ENCODE peak calls at places on chromosomes 2 and 18, in four cellular contexts. E is breast epithelium, Z is HepG2, W is heart right ventricle. P is an unnamed sample.

GRCh38 chr2:182366625-182367024 is 60.2 kb downstream of the PDE1A start:
- DNase-seq in W (no peak), Z (no peak), E (no peak), P (no peak)

GRCh38 chr18:60873708-60874107 is 459.5 kb upstream of the CDH20 start:
- DNase-seq in E (no peak), W (no peak), Z (no peak), P (no peak)

GRCh38 chr2:41923156-41923786 is 124.5 kb upstream of the PKDCC start:
- DNase-seq in Z (no peak), E (no peak), W (no peak), P (no peak)

GRCh38 chr2:128448331-128449225 is 129.9 kb upstream of the HS6ST1 start:
- DNase-seq in W (no peak), E (no peak), Z (no peak), P (no peak)

GRCh38 chr2:132816234-132816633 is 146.2 kb upstream of the LYPD1 start:
- DNase-seq in Z (no peak), W (no peak), E (no peak), P (peak; percentile 4)

GRCh38 chr18:24731981-24732380 is 271.5 kb downstream of the HRH4 start:
- DNase-seq in W (no peak), Z (no peak), E (no peak), P (no peak)

GRCh38 chr18:22637787-22638186 is 220.1 kb upstream of the CTAGE1 start:
- DNase-seq in Z (peak; percentile 42), W (no peak), E (no peak), P (no peak)

GRCh38 chr2:86372641-86373502 is 35.4 kb upstream of the REEP1 start:
- DNase-seq in Z (peak; percentile 63), W (no peak), E (no peak), P (peak; percentile 64)

GRCh38 chr18:36676629-36677028 is 152.2 kb downstream of the TPGS2 start:
- DNase-seq in W (no peak), E (no peak), Z (no peak), P (no peak)

GRCh38 chr2:143219266-143219665 is 90.0 kb downstream of the ARHGAP15 start:
- DNase-seq in E (no peak), W (no peak), Z (no peak), P (no peak)

GRCh38 chr2:235770909-235771820 is 277.3 kb downstream of the AGAP1 start:
- DNase-seq in Z (no peak), E (no peak), W (no peak), P (no peak)

GRCh38 chr18:78192044-78192443 is 787.6 kb upstream of the SALL3 start:
- DNase-seq in E (no peak), W (no peak), Z (no peak), P (peak; percentile 38)

GRCh38 chr2:215794829-215795546 is 218.4 kb downstream of the MREG start:
- DNase-seq in W (no peak), Z (peak; percentile 72), E (no peak), P (peak; percentile 40)

DNA sequence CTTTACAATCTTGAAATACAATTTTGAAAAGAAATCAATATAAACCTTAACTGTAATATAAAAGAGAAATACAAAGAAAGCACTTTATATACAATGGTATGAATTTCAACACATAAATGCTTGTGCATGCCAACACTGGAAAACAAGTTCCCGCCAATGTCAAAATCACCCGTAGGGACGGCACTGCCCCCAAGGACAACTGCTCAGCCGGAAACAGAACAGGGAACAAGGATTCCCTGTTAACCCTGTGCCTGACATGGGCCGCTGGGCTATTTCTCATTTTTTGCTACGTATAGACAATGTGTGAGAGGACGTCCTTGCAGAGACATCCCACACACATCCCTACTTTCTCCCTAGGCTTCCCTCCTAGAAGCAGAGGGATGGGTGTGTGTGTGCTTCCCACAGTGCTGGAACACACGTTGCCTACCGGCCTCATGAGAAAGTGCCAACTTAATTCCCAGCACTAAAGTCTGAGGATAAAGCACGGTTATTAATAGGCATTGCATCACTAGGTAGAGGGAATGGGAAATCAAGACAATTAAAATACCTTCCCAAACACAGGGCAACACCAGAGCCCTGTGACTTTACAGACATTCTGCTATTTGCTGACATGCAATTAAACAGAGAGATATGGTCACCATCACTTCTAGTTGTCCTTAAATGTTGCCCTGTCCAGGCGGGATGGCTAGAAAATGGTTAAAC is 14.4 kb downstream of the AFG3L2 start:
- DNase-seq in W (no peak), E (no peak), Z (no peak), P (no peak)
- H3K36me3 ChIP-seq in W (no peaks in the 10 kb centered on the region), E (peaks cover 9% of the 10 kb centered on the region), Z (peaks cover 87% of the 10 kb centered on the region), P (peaks cover 32% of the 10 kb centered on the region)

GRCh38 chr2:218010838-218011616 is 8.2 kb upstream of the TNS1 start:
- DNase-seq in E (no peak), Z (no peak), W (no peak), P (peak; percentile 88)
- H3K4me3 ChIP-seq in E (no peak overlapping the region), Z (no peak overlapping the region), W (peak overlapping the region; percentile 40), P (peak overlapping the region; percentile 61)

GRCh38 chr2:232633413-232634318 is at the start of gene EFHD1:
- DNase-seq in E (peak; percentile 60), W (peak; percentile 81), Z (no peak), P (peak; percentile 95)
- H3K27me3 ChIP-seq in E (no peaks in the 10 kb centered on the region), W (peaks cover 33% of the 10 kb centered on the region), Z (peaks cover 53% of the 10 kb centered on the region), P (peaks cover 41% of the 10 kb centered on the region)

GRCh38 chr2:65098741-65099140 is 31.2 kb downstream of the RAB1A start:
- DNase-seq in Z (no peak), W (no peak), E (no peak), P (no peak)

GRCh38 chr2:65096948-65097347 is 33.0 kb downstream of the RAB1A start:
- DNase-seq in E (no peak), Z (no peak), W (no peak), P (no peak)

GRCh38 chr2:65092791-65093190 is 36.6 kb downstream of the CEP68 start:
- DNase-seq in Z (no peak), E (no peak), W (no peak), P (no peak)

GRCh38 chr2:65097844-65098243 is 32.1 kb downstream of the RAB1A start:
- DNase-seq in E (no peak), Z (no peak), W (no peak), P (no peak)

GRCh38 chr2:65093211-65093610 is 36.7 kb downstream of the RAB1A start:
- DNase-seq in E (no peak), Z (no peak), W (no peak), P (no peak)
- H3K36me3 ChIP-seq in E (no peaks in the 10 kb centered on the region), Z (peaks cover 87% of the 10 kb centered on the region), W (peaks cover 4% of the 10 kb centered on the region), P (peaks cover 5% of the 10 kb centered on the region)

GRCh38 chr2:111058264-111058663 is 62.5 kb upstream of the BCL2L11 start:
- DNase-seq in W (no peak), Z (no peak), E (no peak), P (no peak)
- H3K4me3 ChIP-seq in W (no peak overlapping the region), Z (no peak overlapping the region), E (no peak overlapping the region), P (no peak overlapping the region)

DNA sequence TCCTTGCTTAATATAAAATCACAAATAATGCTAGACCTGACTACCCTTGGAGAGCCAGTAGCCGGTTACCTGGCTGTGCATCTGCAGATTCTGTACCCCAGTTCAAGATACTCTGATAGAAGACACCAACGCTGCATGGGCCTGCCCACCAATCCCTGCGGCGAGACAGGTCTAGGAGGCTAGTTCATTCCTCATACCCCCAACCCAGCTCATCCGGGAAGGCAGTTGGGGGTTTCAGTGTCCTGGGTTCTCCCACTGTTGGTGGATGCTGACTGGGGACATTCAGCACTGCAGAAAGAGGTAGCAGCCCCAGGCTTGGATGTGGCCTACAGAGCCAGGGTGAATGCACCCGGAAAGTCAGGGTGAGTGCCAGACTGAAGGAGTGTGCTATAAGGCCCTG is 29.7 kb upstream of the ATP6V1B1 start:
- DNase-seq in W (no peak), Z (no peak), E (no peak), P (no peak)
- H3K27me3 ChIP-seq in W (peaks cover 99% of the 10 kb centered on the region), Z (no peaks in the 10 kb centered on the region), E (peaks cover 13% of the 10 kb centered on the region), P (peaks cover 99% of the 10 kb centered on the region)

DNA sequence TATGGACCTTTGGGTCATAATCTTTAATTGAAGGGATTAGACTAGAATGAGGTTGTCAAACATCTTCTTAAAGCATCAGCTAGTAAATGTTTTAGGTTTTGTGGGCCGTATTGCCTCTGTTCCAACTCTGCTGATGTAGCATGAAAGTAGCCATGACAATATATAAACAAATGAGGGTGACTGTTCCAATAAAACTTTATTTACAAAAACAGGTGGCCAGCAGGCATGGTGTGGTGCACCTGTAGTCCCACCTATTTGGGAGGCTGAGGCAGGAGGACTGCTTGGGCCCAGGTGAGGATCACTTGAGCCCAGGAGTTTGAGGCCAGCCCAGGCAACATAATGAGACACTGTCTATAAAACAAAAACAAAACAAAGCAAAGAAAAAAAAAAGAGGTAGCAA is 18.4 kb downstream of the LIPG start:
- DNase-seq in E (no peak), W (no peak), Z (no peak), P (no peak)
- H3K36me3 ChIP-seq in E (no peaks in the 10 kb centered on the region), W (no peaks in the 10 kb centered on the region), Z (no peaks in the 10 kb centered on the region), P (no peaks in the 10 kb centered on the region)

GRCh38 chr18:57737661-57738060 is 65.5 kb downstream of the ATP8B1 start:
- DNase-seq in W (peak; percentile 39), Z (peak; percentile 83), E (peak; percentile 78), P (no peak)
- H3K4me3 ChIP-seq in W (no peak overlapping the region), Z (peak overlapping the region; percentile 24), E (no peak overlapping the region), P (no peak overlapping the region)

DNA sequence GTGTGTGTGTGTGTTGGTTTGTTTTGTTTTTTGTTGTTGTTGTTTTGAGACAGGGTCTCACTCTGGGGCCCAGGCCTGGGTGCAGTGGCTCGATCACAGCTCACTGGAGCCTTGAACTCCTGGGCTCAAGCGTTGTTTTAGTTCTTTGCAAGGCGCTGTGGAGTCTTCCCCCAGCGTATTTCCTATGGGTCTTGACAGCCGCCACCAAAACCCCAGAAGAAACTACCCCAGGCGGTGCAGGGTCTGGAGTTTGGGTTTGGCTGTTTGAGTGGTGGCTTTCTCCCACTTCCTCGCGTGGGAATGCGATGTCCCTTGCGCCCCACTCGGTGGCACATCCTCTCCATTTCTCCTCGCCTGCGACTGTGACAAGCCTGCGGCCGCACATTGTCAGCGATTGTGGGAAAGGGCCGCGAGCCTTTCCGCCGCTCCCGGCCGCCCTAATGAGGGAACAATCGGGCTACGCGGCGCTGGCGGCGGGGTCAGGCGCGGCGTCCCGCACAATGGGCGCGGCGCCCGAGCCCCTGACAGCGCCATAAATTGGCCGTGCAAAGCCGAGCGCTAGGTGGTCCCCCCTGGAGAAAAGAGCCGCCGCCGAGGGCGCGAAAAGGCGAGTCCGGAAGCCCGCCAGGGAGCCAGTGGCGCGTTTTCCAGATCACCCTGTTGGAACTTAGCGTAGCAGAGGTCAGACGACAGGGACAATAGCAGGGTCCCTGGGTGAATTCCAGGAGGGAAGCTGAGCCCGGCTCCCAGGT is 194.9 kb upstream of the POU3F3 start:
- DNase-seq in W (peak; percentile 27), Z (no peak), E (no peak), P (peak; percentile 64)
- H3K27me3 ChIP-seq in W (peaks cover 66% of the 10 kb centered on the region), Z (peaks cover 28% of the 10 kb centered on the region), E (no peaks in the 10 kb centered on the region), P (peaks cover 25% of the 10 kb centered on the region)

P was measured in H7.